ENCODE peak calls at places on chromosomes 5 and 9, in six cellular contexts. Y, P, B, T, A and K are unnamed samples. For H3K4me1, the result is how much of the 10 kb centered on the place peaks cover.

GRCh38 chr5:89662499-89662898 is 747.1 kb downstream of the CETN3 start:
- DNase-seq in Y (no peak), P (no peak), B (no peak), T (no peak), A (no peak), K (no peak)

GRCh38 chr9:77750284-77750683 is 102.2 kb upstream of the GNA14 start:
- DNase-seq in Y (no peak), P (no peak), B (no peak), T (no peak), A (no peak), K (no peak)

GRCh38 chr5:151068189-151068570 is 12.7 kb downstream of the TNIP1 start:
- DNase-seq in Y (no peak), P (no peak), B (no peak), T (no peak), A (no peak), K (no peak)

GRCh38 chr9:38389313-38389712 is 3.2 kb upstream of the ALDH1B1 start:
- DNase-seq in Y (no peak), P (peak), B (peak), T (no peak), A (no peak), K (no peak)

GRCh38 chr5:98258939-98259338 is 514.5 kb upstream of the RGMB start:
- DNase-seq in Y (no peak), P (no peak), B (no peak), T (no peak), A (no peak), K (no peak)

GRCh38 chr5:161152415-161152814 is 300.4 kb upstream of the ATP10B start:
- DNase-seq in Y (no peak), P (no peak), B (no peak), T (no peak), A (no peak), K (no peak)

GRCh38 chr9:127974002-127974768 is 6.6 kb downstream of the EEIG1 start:
- DNase-seq in Y (no peak), P (no peak), B (no peak), T (no peak), A (no peak), K (no peak)

GRCh38 chr9:19946446-19947109 is 157.7 kb upstream of the SLC24A2 start:
- DNase-seq in Y (no peak), P (no peak), B (no peak), T (no peak), A (no peak), K (no peak)

GRCh38 chr9:34451545-34451944 is 6.8 kb downstream of the FAM219A start:
- DNase-seq in Y (no peak), P (peak), B (no peak), T (no peak), A (no peak), K (no peak)

GRCh38 chr9:37200572-37201005 is 80.2 kb downstream of the ZCCHC7 start:
- DNase-seq in Y (no peak), P (peak), B (no peak), T (no peak), A (no peak), K (no peak)

GRCh38 chr5:122458278-122458872 is 146.3 kb downstream of the SNCAIP start:
- DNase-seq in Y (no peak), P (peak), B (peak), T (no peak), A (no peak), K (peak)

GRCh38 chr5:60377826-60378225 is 322.1 kb downstream of the DEPDC1B start:
- DNase-seq in Y (no peak), P (no peak), B (no peak), T (no peak), A (no peak), K (no peak)

GRCh38 chr9:7901676-7902075 is 102.1 kb upstream of the DMAC1 start:
- DNase-seq in Y (no peak), P (no peak), B (no peak), T (no peak), A (no peak), K (no peak)

GRCh38 chr5:135332519-135333150 is 66.4 kb downstream of the MACROH2A1 start:
- DNase-seq in Y (no peak), P (peak), B (peak), T (no peak), A (peak), K (peak)

GRCh38 chr5:135034186-135034962 is at the start of gene PITX1:
- DNase-seq in Y (no peak), P (peak), B (peak), T (peak), A (no peak), K (peak)

GRCh38 chr5:98839469-98840383 is 66.3 kb downstream of the RGMB start:
- DNase-seq in Y (no peak), P (peak), B (peak), T (no peak), A (no peak), K (no peak)

GRCh38 chr5:87404359-87404758 is 8.4 kb downstream of the CCNH start:
- DNase-seq in Y (no peak), P (peak), B (no peak), T (no peak), A (no peak), K (no peak)

GRCh38 chr5:93572773-93573626 is 8.0 kb downstream of the NR2F1-AS1 start:
- DNase-seq in Y (no peak), P (no peak), B (no peak), T (peak), A (no peak), K (no peak)

GRCh38 chr9:137502008-137502913 is 43.1 kb upstream of the NSMF start:
- DNase-seq in Y (no peak), P (peak), B (no peak), T (no peak), A (no peak), K (no peak)

GRCh38 chr9:112809351-112809848 is 58.8 kb downstream of the SNX30 start:
- DNase-seq in Y (peak), P (no peak), B (no peak), T (no peak), A (no peak), K (no peak)

GRCh38 chr5:173745561-173745960 is 129.1 kb upstream of the BOD1 start:
- DNase-seq in Y (no peak), P (no peak), B (no peak), T (no peak), A (no peak), K (no peak)

GRCh38 chr9:95499847-95500246 is 16.9 kb downstream of the PTCH1 start:
- DNase-seq in Y (no peak), P (no peak), B (peak), T (no peak), A (no peak), K (no peak)
- TF ChIP-seq ZNF274 in Y (no peak), P (no peak), B (no peak), T (no peak), A (no peak), K (no peak)

DNA sequence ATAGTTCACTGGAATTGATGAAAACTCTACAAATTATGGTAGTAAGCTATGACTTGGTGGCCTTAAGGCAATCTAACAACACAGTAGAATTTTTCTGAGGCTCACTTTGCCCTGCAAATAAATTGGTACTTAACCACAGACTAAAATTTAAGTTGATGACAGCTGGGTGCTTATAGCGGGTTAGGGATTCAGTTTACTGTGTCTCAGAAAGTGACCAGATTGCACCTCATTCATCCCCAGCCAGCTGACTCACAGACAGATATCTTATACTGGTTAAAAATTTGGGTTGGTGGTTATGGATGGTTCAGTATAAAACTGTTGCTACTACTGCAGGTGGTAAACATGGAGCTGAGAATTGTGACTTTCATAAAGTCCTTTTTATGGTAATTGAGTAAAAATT is 2.8 kb downstream of the CKS2 start:
- DNase-seq in Y (no peak), P (no peak), B (no peak), T (no peak), A (no peak), K (no peak)
- H3K4me1 ChIP-seq in Y (under half), P (under half), B (half or more), T (under half), A (under half), K (under half)

DNA sequence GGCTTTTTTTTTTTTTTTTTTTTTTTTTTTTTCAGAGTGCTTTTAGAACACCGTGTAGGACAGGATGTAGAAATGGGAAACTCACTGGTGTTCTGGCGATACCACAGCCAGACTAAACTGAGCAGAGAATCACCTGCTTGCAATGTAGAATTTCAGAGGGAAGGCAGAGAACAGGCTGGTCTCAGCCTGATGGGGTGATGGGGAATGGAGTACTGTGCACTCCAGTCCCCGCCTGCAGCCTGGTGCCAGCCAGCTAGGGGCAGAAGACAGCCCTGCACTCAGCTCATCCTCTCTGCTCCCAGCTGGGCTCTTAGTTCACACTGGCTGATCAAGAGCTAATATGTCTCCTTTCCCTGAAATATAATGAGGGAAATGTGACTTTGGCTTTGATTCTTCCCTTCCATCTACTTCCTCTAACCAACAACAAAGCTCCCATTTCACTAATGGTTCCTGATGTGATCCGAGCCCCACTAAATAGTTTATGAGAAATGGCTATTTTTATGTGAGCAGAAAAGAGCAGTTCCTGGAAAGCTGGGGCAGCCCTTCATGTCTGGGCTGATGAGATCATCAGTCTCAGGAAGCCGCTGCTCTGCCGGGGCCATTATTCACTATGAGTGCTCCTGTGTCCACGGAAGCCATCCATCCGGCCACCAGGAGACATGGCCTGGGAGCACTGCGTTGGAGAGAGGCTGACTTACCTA is 209.7 kb downstream of the GADD45G start:
- DNase-seq in Y (no peak), P (no peak), B (no peak), T (no peak), A (no peak), K (no peak)
- TF ChIP-seq ZNF274 in Y (no peak), P (no peak), B (no peak), T (no peak), A (no peak), K (no peak)

DNA sequence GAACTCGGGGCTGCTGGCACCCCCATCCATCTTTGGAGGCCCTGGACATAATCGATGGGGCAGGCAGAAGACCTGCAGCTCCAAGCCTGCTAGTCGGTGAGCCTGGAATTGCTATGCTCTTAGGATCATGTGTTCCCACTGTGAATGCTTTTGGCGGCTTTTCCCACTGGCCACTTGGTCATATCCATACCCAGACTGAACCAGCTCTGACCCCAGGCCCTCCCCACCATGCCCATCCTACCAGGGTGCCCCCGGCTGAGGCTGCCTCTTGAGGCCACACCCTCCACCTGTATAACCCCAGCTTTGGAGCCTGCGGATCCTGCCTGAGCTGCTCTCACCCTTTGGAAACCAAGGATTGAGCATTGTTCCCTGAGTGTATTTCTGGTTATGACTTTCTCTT is 113.5 kb downstream of the TENT4A start:
- DNase-seq in Y (no peak), P (no peak), B (no peak), T (peak), A (no peak), K (no peak)
- H3K4me1 ChIP-seq in Y (under half), P (under half), B (under half), T (under half), A (under half), K (under half)

GRCh38 chr9:91048739-91049138 is 247.1 kb downstream of the SYK start:
- DNase-seq in Y (no peak), P (no peak), B (no peak), T (peak), A (no peak), K (no peak)

GRCh38 chr9:91047529-91047928 is 245.9 kb downstream of the SYK start:
- DNase-seq in Y (no peak), P (no peak), B (no peak), T (no peak), A (no peak), K (no peak)

GRCh38 chr9:91045036-91045435 is 243.4 kb downstream of the SYK start:
- DNase-seq in Y (no peak), P (no peak), B (peak), T (peak), A (no peak), K (no peak)

GRCh38 chr9:91044354-91044753 is 242.7 kb downstream of the SYK start:
- DNase-seq in Y (no peak), P (no peak), B (no peak), T (peak), A (no peak), K (no peak)

GRCh38 chr9:91047993-91048607 is 246.5 kb downstream of the SYK start:
- DNase-seq in Y (no peak), P (no peak), B (no peak), T (peak), A (no peak), K (no peak)
- TF ChIP-seq ZNF274 in Y (no peak), P (no peak), B (no peak), T (no peak), A (no peak), K (no peak)

DNA sequence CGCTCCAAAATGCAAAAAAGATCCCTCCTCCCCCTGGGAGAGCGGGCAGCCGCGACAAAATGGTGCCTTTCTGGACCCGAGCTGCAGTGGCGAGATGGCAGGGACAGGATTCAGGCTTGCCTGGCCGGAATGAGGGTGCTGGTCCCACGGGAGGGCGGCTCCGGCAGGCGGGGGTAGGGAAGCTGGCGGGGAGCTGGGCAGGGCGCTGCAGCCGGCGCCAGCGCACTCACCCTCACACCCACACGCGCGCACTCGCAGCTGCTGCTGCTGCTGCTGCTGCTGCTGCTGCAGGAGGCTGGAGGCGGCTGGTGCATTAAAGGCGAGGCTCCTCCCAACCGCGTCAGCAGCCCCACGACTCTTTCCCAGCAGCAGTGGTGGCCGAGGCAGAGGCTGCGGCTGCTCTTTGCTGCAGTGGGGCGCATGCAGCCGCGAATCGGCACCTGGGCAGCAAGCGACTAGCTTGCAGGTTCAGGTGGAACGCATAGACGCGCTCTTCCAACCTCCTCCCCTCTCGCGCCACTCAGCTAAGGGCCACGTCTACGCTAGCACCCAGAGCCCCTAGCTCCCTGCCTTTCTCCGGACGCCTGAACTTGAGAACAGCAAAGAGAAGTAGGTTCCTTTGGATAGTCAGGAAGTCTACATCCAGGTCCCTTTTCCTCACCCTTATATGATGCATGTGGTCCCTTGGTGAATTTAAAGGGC is at the start of gene PPP2R2B:
- DNase-seq in Y (no peak), P (no peak), B (no peak), T (no peak), A (no peak), K (no peak)
- H3K4me1 ChIP-seq in Y (under half), P (under half), B (under half), T (under half), A (under half), K (under half)

GRCh38 chr9:98903938-98904560 is 39.7 kb upstream of the COL15A1 start:
- DNase-seq in Y (no peak), P (peak), B (no peak), T (peak), A (no peak), K (no peak)
- TF ChIP-seq ZNF274 in Y (no peak), P (no peak), B (no peak), T (no peak), A (no peak), K (no peak)

DNA sequence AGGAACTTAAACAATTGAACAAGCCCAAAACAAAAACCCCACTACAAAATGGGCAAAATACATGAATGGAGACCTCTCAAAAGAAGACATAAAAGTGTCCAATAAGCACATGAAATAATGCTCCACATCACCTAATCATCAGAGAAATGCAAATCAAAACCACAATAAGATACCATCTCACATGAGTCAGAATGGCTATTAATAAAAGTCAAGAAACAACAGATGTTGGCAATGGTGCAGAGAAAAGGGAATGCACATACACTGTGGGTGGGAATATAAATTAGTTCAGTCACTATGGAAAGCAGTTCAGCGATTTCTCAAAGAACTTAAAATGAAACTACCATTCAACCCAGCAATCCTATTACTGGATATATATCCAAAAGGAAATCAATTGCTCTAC is 337.4 kb upstream of the GRIA1 start:
- DNase-seq in Y (no peak), P (no peak), B (no peak), T (no peak), A (no peak), K (no peak)
- H3K4me1 ChIP-seq in Y (under half), P (under half), B (under half), T (under half), A (under half), K (under half)

GRCh38 chr5:141524604-141525597 is 36.0 kb downstream of the PCDHGC5 start:
- DNase-seq in Y (no peak), P (peak), B (peak), T (peak), A (peak), K (peak)
- TF ChIP-seq ZNF274 in Y (no peak), P (no peak), B (no peak), T (no peak), A (no peak), K (no peak)